ENCODE peak calls at places on chromosomes 11 and 22, in nine cellular contexts. K, R, M, B, X, W, C, L and F are unnamed samples. For H3K4me1, the result is how much of the 10 kb centered on the place peaks cover.

GRCh38 chr11:35629511-35629910 is 11.3 kb downstream of the FJX1 start:
- DNase-seq in W (no peak), R (no peak), X (no peak), C (no peak), B (no peak), K (no peak), L (no peak), M (no peak), F (no peak)

GRCh38 chr22:25137577-25138525 is 61.8 kb upstream of the CRYBB3 start:
- DNase-seq in C (no peak), X (no peak), B (no peak), L (no peak), R (peak), M (no peak), K (no peak), W (peak), F (no peak)

GRCh38 chr11:1650034-1650917 is 20.7 kb downstream of the KRTAP5-5 start:
- DNase-seq in W (no peak), B (no peak), L (no peak), X (no peak), M (no peak), K (no peak), C (no peak), R (no peak), F (no peak)

GRCh38 chr11:121478226-121478894 is 25.6 kb upstream of the SORL1-AS1 start:
- DNase-seq in W (no peak), B (peak), L (no peak), K (no peak), C (no peak), R (no peak), M (no peak), X (peak), F (no peak)

GRCh38 chr22:23142546-23143105 is 836 bp upstream of the RSPH14 start:
- DNase-seq in R (no peak), W (no peak), K (no peak), X (no peak), B (no peak), C (no peak), M (no peak), L (no peak), F (no peak)

GRCh38 chr22:47192106-47192650 is 429.7 kb downstream of the TBC1D22A start:
- DNase-seq in C (peak), R (no peak), W (peak), K (no peak), X (no peak), L (peak), B (peak), M (no peak), F (no peak)

GRCh38 chr11:1223346-1224108 is 661 bp downstream of the MUC5B start:
- DNase-seq in K (no peak), B (no peak), C (no peak), L (peak), X (no peak), M (no peak), W (peak), R (no peak), F (peak)

GRCh38 chr11:64120951-64121569 is 44.9 kb downstream of the MACROD1 start:
- DNase-seq in B (peak), R (peak), W (no peak), C (peak), K (no peak), X (no peak), L (no peak), M (no peak), F (no peak)

GRCh38 chr22:19607198-19608113 is 83.2 kb upstream of the CLDN5 start:
- DNase-seq in L (no peak), R (no peak), X (peak), B (peak), W (no peak), M (peak), K (peak), C (peak), F (peak)

GRCh38 chr11:86244063-86244521 is 461 bp upstream of the EED start:
- DNase-seq in M (peak), L (peak), W (peak), X (peak), C (peak), B (peak), K (no peak), R (no peak), F (peak)

GRCh38 chr11:88050247-88050646 is 125.0 kb downstream of the RAB38 start:
- DNase-seq in X (no peak), R (no peak), C (no peak), B (no peak), W (no peak), M (no peak), K (no peak), L (no peak), F (no peak)

GRCh38 chr11:47881145-47881544 is 33.0 kb upstream of the NUP160 start:
- DNase-seq in B (no peak), M (no peak), R (no peak), W (no peak), C (peak), X (no peak), L (peak), K (no peak), F (no peak)

GRCh38 chr11:93969925-93970922 is 50.9 kb upstream of the HEPHL1 start:
- DNase-seq in X (no peak), W (no peak), R (no peak), M (no peak), C (no peak), B (no peak), L (no peak), K (no peak), F (no peak)

GRCh38 chr11:96263361-96263763 is 79.6 kb downstream of the MAML2 start:
- DNase-seq in W (no peak), X (no peak), L (no peak), B (no peak), R (peak), M (no peak), C (no peak), K (peak), F (no peak)

GRCh38 chr11:86589856-86590589 is 82.4 kb downstream of the ME3 start:
- DNase-seq in R (no peak), K (no peak), X (no peak), B (no peak), L (no peak), W (no peak), C (no peak), M (no peak), F (no peak)

GRCh38 chr22:42452916-42453315 is 20.7 kb upstream of the NFAM1 start:
- DNase-seq in W (no peak), L (no peak), C (no peak), B (no peak), R (no peak), X (no peak), M (no peak), K (no peak), F (no peak)

GRCh38 chr11:73379189-73379880 is 3.1 kb downstream of the RELT start:
- DNase-seq in X (peak), K (no peak), M (no peak), C (no peak), B (peak), L (no peak), R (no peak), W (peak), F (no peak)

GRCh38 chr22:41256898-41257260 is 16.1 kb upstream of the CHADL start:
- DNase-seq in K (peak), B (peak), L (no peak), W (no peak), C (no peak), R (peak), M (no peak), X (no peak), F (no peak)

GRCh38 chr11:66414120-66414934 is 6.5 kb upstream of the NPAS4 start:
- DNase-seq in L (no peak), B (no peak), K (no peak), C (no peak), M (no peak), X (no peak), R (no peak), W (no peak), F (no peak)

GRCh38 chr11:36165638-36166389 is 123.4 kb downstream of the COMMD9 start:
- DNase-seq in X (no peak), K (peak), W (no peak), L (no peak), C (no peak), R (peak), B (no peak), M (no peak), F (no peak)

GRCh38 chr11:46237248-46238077 is 40.0 kb upstream of the CREB3L1 start:
- DNase-seq in L (peak), X (peak), R (peak), M (no peak), W (peak), K (peak), B (peak), C (peak), F (no peak)

GRCh38 chr22:35656284-35656752 is 8.1 kb downstream of the APOL6 start:
- DNase-seq in C (no peak), R (no peak), K (no peak), X (no peak), L (no peak), B (no peak), M (no peak), W (no peak), F (no peak)

GRCh38 chr11:96200243-96200642 is 142.8 kb downstream of the MAML2 start:
- DNase-seq in K (peak), B (no peak), W (no peak), L (no peak), X (no peak), M (no peak), C (no peak), R (peak), F (no peak)

GRCh38 chr11:61429691-61430582 is at the start of the genes CPSF7 and SDHAF2:
- DNase-seq in C (peak), K (peak), B (peak), L (peak), W (peak), M (peak), R (peak), X (peak), F (peak)

GRCh38 chr11:61425367-61426131 is 4.2 kb downstream of the CPSF7 start:
- DNase-seq in W (no peak), C (no peak), R (no peak), B (no peak), K (no peak), X (no peak), L (no peak), M (no peak), F (no peak)

GRCh38 chr11:61429346-61429690 is 457 bp downstream of the CPSF7 start:
- DNase-seq in X (no peak), B (peak), R (peak), L (no peak), W (peak), M (peak), K (peak), C (peak), F (peak)
- H3K4me1 ChIP-seq in X (under half), B (under half), R (under half), L (under half), W (under half), M (half or more), K (under half), C (half or more), F (under half)

GRCh38 chr11:2690261-2690575 is 9.6 kb downstream of the KCNQ1OT1 start:
- DNase-seq in L (peak), B (no peak), X (no peak), K (no peak), W (no peak), C (no peak), R (no peak), M (no peak), F (no peak)
- H3K4me1 ChIP-seq in L (under half), B (under half), X (under half), K (under half), W (under half), C (half or more), R (under half), M (under half), F (under half)

GRCh38 chr11:134043821-134044420 is 25.0 kb upstream of the JAM3 start:
- DNase-seq in B (no peak), X (no peak), K (no peak), C (no peak), W (no peak), L (no peak), R (no peak), M (no peak), F (no peak)
- H3K4me1 ChIP-seq in B (under half), X (under half), K (under half), C (half or more), W (under half), L (under half), R (under half), M (under half), F (under half)

DNA sequence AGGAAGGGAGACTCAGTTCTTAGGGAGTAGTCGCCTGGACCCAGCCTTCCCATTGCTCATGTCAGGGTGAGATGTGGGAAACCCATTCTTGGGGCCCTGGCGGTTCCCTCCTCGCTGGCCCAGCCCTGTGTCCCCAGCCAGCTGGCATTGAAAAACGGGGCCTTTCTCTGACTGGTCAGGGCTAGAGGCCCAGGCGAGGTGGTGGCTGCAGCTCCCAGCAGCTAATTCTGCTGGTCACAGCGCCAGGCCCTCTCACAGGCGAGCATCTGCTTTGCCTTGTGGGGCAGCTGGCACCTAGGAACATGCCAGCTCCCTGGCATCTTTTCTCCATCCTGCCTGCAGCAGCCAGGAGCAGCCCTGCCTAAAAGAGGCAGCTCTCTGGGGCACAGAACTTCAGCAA is 20.1 kb downstream of the TSPAN18 start:
- DNase-seq in W (no peak), M (no peak), R (no peak), L (peak), C (peak), K (no peak), B (no peak), X (no peak), F (no peak)
- H3K4me1 ChIP-seq in W (under half), M (under half), R (under half), L (under half), C (half or more), K (under half), B (under half), X (under half), F (under half)

GRCh38 chr22:44724859-44725258 is 22.9 kb downstream of the PRR5 start:
- DNase-seq in C (no peak), L (no peak), X (no peak), R (no peak), W (no peak), B (no peak), M (no peak), K (no peak), F (no peak)

GRCh38 chr22:44726439-44726838 is 24.4 kb downstream of the PRR5 start:
- DNase-seq in C (no peak), L (no peak), R (no peak), B (no peak), W (no peak), M (no peak), X (no peak), K (no peak), F (no peak)

GRCh38 chr22:44722611-44723010 is 20.6 kb downstream of the PRR5 start:
- DNase-seq in R (no peak), M (no peak), K (no peak), X (no peak), C (no peak), B (no peak), L (no peak), W (no peak), F (no peak)

GRCh38 chr22:44723801-44724200 is 21.8 kb downstream of the PRR5 start:
- DNase-seq in K (peak), C (no peak), R (peak), X (no peak), B (no peak), W (no peak), M (no peak), L (no peak), F (no peak)

GRCh38 chr22:44724416-44724815 is 22.4 kb downstream of the PRR5 start:
- DNase-seq in L (no peak), W (no peak), X (no peak), B (no peak), K (no peak), M (no peak), C (no peak), R (no peak), F (no peak)
- H3K4me1 ChIP-seq in L (under half), W (under half), X (under half), B (under half), K (under half), M (under half), C (under half), R (under half), F (under half)

GRCh38 chr11:44860967-44861828 is 89.5 kb downstream of the TP53I11 start:
- DNase-seq in C (no peak), X (no peak), L (no peak), K (no peak), R (no peak), B (no peak), W (no peak), M (no peak), F (no peak)
- H3K4me1 ChIP-seq in C (half or more), X (under half), L (under half), K (under half), R (under half), B (under half), W (under half), M (under half), F (under half)

GRCh38 chr22:38222797-38223119 is 21.0 kb downstream of the MAFF start:
- DNase-seq in M (no peak), C (no peak), W (peak), L (no peak), X (no peak), R (no peak), B (no peak), K (peak), F (peak)

GRCh38 chr22:38220653-38221386 is 19.0 kb downstream of the MAFF start:
- DNase-seq in X (no peak), R (no peak), L (no peak), K (no peak), B (no peak), M (no peak), W (no peak), C (no peak), F (no peak)

GRCh38 chr22:38221407-38221806 is 19.6 kb downstream of the MAFF start:
- DNase-seq in L (no peak), W (no peak), C (no peak), K (no peak), M (no peak), R (no peak), X (no peak), B (no peak), F (no peak)

GRCh38 chr22:38223289-38223960 is 21.6 kb downstream of the MAFF start:
- DNase-seq in X (no peak), C (no peak), L (no peak), W (no peak), R (no peak), M (peak), B (peak), K (no peak), F (no peak)

DNA sequence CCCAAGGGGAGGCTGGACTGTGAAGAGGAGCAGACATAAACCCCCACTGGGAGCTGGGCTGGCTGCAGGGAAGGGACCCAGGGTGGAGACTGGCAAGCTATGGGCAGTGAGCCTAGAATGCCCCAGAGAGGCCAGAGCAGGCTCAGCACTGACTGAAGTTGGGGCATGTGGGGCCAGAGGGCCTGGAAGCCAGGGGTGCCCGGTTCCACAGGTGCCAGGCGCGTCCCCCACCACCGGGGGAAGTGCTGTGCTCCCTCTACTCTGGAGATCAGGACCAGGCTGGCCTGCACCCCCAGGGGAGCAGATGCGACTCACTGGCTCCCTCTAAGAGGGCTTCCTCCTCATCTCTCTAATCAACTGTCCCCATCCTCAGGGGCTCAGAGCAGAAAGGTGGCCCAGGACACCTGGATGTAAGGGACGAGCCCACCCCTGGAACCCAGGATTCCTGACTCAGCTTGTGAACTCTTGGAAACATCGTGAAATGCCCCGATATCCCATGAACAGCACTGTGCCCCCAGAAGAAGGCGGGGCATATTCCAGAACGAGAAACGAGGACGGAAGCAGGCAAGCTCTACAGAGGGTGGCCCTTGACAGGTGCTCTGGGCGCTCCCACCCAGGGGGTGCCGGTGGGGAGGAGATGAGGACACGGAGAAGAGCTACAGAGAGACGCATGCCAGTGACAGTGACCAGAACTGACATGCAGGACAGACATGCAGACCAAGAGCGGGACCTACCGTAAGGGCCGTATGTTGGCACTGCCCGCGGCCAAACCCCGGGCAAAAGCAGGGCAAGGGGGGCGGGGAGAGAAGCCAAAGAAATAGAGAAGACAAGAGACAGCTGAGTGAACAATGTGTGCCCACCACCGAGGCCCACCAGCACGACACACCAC is 20.4 kb downstream of the MAFF start:
- DNase-seq in B (no peak), K (no peak), L (no peak), C (no peak), X (no peak), M (no peak), W (no peak), R (no peak), F (no peak)
- H3K4me1 ChIP-seq in B (under half), K (under half), L (under half), C (under half), X (under half), M (under half), W (under half), R (under half), F (under half)